ENCODE peak calls at places on chromosomes 4 and X, in five cellular contexts. One of them, this sample, is unnamed.

GRCh38 chrX:15751160-15751819 is 13.2 kb downstream of the CA5B start:
- DNase-seq in NCI-H1092: no peak
- DNase-seq in heart left ventricle: no peak
- DNase-seq in activated naive CD8-positive, alpha-beta T cell treated with anti-CD3 and anti-CD28 coated beads for 36 hours: no peak
- DNase-seq in fibroblast of mammary gland: peak; percentile 7
- DNase-seq in this sample: no peak

GRCh38 chrX:23497919-23498318 is 163.3 kb downstream of the PTCHD1 start:
- DNase-seq in NCI-H1092: no peak
- DNase-seq in heart left ventricle: no peak
- DNase-seq in activated naive CD8-positive, alpha-beta T cell treated with anti-CD3 and anti-CD28 coated beads for 36 hours: no peak
- DNase-seq in fibroblast of mammary gland: no peak
- DNase-seq in this sample: no peak

GRCh38 chr4:165368114-165368513 is 10.7 kb upstream of the CPE start:
- DNase-seq in NCI-H1092: no peak
- DNase-seq in heart left ventricle: no peak
- DNase-seq in activated naive CD8-positive, alpha-beta T cell treated with anti-CD3 and anti-CD28 coated beads for 36 hours: no peak
- DNase-seq in fibroblast of mammary gland: no peak
- DNase-seq in this sample: no peak

GRCh38 chr4:47530801-47531200 is 45.7 kb downstream of the ATP10D start:
- DNase-seq in NCI-H1092: no peak
- DNase-seq in heart left ventricle: no peak
- DNase-seq in activated naive CD8-positive, alpha-beta T cell treated with anti-CD3 and anti-CD28 coated beads for 36 hours: no peak
- DNase-seq in fibroblast of mammary gland: no peak
- DNase-seq in this sample: no peak

GRCh38 chr4:99324361-99324760 is 3.2 kb upstream of the ADH1B start:
- DNase-seq in NCI-H1092: no peak
- DNase-seq in heart left ventricle: no peak
- DNase-seq in activated naive CD8-positive, alpha-beta T cell treated with anti-CD3 and anti-CD28 coated beads for 36 hours: no peak
- DNase-seq in fibroblast of mammary gland: peak; percentile 41
- DNase-seq in this sample: no peak

GRCh38 chrX:21946925-21947641 is 6.6 kb downstream of the SMS start:
- DNase-seq in NCI-H1092: no peak
- DNase-seq in heart left ventricle: no peak
- DNase-seq in activated naive CD8-positive, alpha-beta T cell treated with anti-CD3 and anti-CD28 coated beads for 36 hours: no peak
- DNase-seq in fibroblast of mammary gland: peak; percentile 53
- DNase-seq in this sample: no peak

GRCh38 chr4:6674500-6675149 is 19.1 kb upstream of the S100P start:
- DNase-seq in NCI-H1092: no peak
- DNase-seq in heart left ventricle: no peak
- DNase-seq in activated naive CD8-positive, alpha-beta T cell treated with anti-CD3 and anti-CD28 coated beads for 36 hours: peak; percentile 59
- DNase-seq in fibroblast of mammary gland: peak; percentile 42
- DNase-seq in this sample: no peak

GRCh38 chr4:36020351-36020750 is 224.0 kb downstream of the ARAP2 start:
- DNase-seq in NCI-H1092: no peak
- DNase-seq in heart left ventricle: no peak
- DNase-seq in activated naive CD8-positive, alpha-beta T cell treated with anti-CD3 and anti-CD28 coated beads for 36 hours: no peak
- DNase-seq in fibroblast of mammary gland: no peak
- DNase-seq in this sample: no peak